ENCODE peak calls at places on chromosomes 16 and 17, in six cellular contexts. I, J, D, N, Q and T are unnamed samples.
A peak's percentile ranks its signal among the peaks of the same experiment; 100 is the strongest.

GRCh38 chr16:65394306-65394705 is 272.4 kb upstream of the CDH11 start:
- DNase-seq in D (no peak), I (no peak), N (no peak), Q (no peak), J (no peak), T (no peak)

GRCh38 chr17:19719365-19720209 is 3.2 kb upstream of the SLC47A2 start:
- DNase-seq in J (no peak), N (peak; percentile 8), Q (no peak), D (no peak), I (no peak), T (no peak)

GRCh38 chr17:73118876-73119485 is 26.5 kb upstream of the SLC39A11 start:
- DNase-seq in J (no peak), N (peak; percentile 82), Q (no peak), D (no peak), I (no peak), T (no peak)

GRCh38 chr16:67441289-67441753 is 10.4 kb downstream of the HSD11B2 start:
- DNase-seq in I (no peak), Q (no peak), D (no peak), J (no peak), N (no peak), T (no peak)

GRCh38 chr16:14672403-14672971 is 21.6 kb downstream of the PLA2G10 start:
- DNase-seq in Q (no peak), J (peak; percentile 16), N (no peak), D (no peak), I (no peak), T (peak; percentile 72)

GRCh38 chr17:75069783-75070182 is 18.0 kb upstream of the SLC16A5 start:
- DNase-seq in Q (no peak), D (no peak), N (peak; percentile 58), I (no peak), J (no peak), T (no peak)

GRCh38 chr16:76176153-76176552 is 101.0 kb upstream of the CNTNAP4 start:
- DNase-seq in D (no peak), I (no peak), N (no peak), J (no peak), Q (no peak), T (peak; percentile 13)

GRCh38 chr17:10372906-10373305 is at the start of gene MYH13:
- DNase-seq in D (no peak), N (no peak), Q (no peak), J (no peak), I (no peak), T (no peak)

GRCh38 chr17:1076299-1076981 is 79.5 kb downstream of the TIMM22 start:
- DNase-seq in D (no peak), N (no peak), Q (no peak), I (no peak), J (no peak), T (no peak)

GRCh38 chr17:81707725-81708646 is 4.1 kb upstream of the SLC25A10 start:
- DNase-seq in Q (no peak), D (no peak), I (no peak), N (no peak), J (no peak), T (no peak)

GRCh38 chr17:56159764-56160394 is 6.6 kb downstream of the ANKFN1 start:
- DNase-seq in N (no peak), J (no peak), I (no peak), Q (no peak), D (no peak), T (no peak)

GRCh38 chr17:52170963-52171572 is 12.6 kb upstream of the CA10 start:
- DNase-seq in N (peak; percentile 59), I (no peak), D (no peak), J (peak; percentile 13), Q (no peak), T (no peak)

GRCh38 chr17:8611135-8611534 is 19.4 kb downstream of the MYH10 start:
- DNase-seq in D (no peak), N (no peak), Q (no peak), J (no peak), I (no peak), T (no peak)

GRCh38 chr17:42521036-42521435 is 15.0 kb upstream of the NAGLU start:
- DNase-seq in J (no peak), Q (no peak), I (no peak), N (no peak), D (no peak), T (no peak)

GRCh38 chr17:19248923-19249574 is 11.9 kb downstream of the EPN2 start:
- DNase-seq in J (no peak), N (no peak), Q (no peak), I (no peak), D (no peak), T (no peak)

GRCh38 chr17:57946798-57947358 is 8.3 kb downstream of the CUEDC1 start:
- DNase-seq in Q (no peak), N (no peak), D (no peak), I (no peak), J (peak; percentile 80), T (peak; percentile 73)

GRCh38 chr17:45021607-45022287 is 29.7 kb downstream of the DCAKD start:
- DNase-seq in I (no peak), J (peak; percentile 53), N (peak; percentile 96), D (peak; percentile 89), Q (peak; percentile 85), T (no peak)

GRCh38 chr17:76270770-76271668 is 5.9 kb downstream of the UBALD2 start:
- DNase-seq in J (no peak), D (no peak), I (no peak), N (peak; percentile 40), Q (no peak), T (no peak)

GRCh38 chr16:22103371-22103890 is 11.1 kb downstream of the VWA3A start:
- DNase-seq in I (no peak), J (no peak), N (no peak), D (no peak), Q (no peak), T (no peak)

GRCh38 chr16:75309899-75310430 is 58.5 kb upstream of the BCAR1 start:
- DNase-seq in N (no peak), J (peak; percentile 99), D (no peak), Q (no peak), I (no peak), T (no peak)

GRCh38 chr17:67845374-67845773 is 20.1 kb downstream of the BPTF start:
- DNase-seq in N (no peak), J (no peak), I (no peak), Q (no peak), D (no peak), T (no peak)

GRCh38 chr17:31470592-31470991 is 79.1 kb downstream of the RAB11FIP4 start:
- DNase-seq in Q (no peak), N (no peak), I (no peak), J (no peak), D (no peak), T (no peak)

GRCh38 chr16:57426356-57426755 is 20.8 kb downstream of the CIAPIN1 start:
- DNase-seq in N (no peak), D (no peak), Q (no peak), I (no peak), J (no peak), T (no peak)

GRCh38 chr17:2391597-2392251 is 9.1 kb downstream of the MNT start:
- DNase-seq in D (no peak), Q (no peak), N (no peak), I (no peak), J (no peak), T (no peak)

GRCh38 chr16:10539256-10539655 is 41.1 kb downstream of the EMP2 start:
- DNase-seq in N (no peak), Q (no peak), D (no peak), J (no peak), I (no peak), T (no peak)

GRCh38 chr16:11978080-11978479 is 1.5 kb downstream of the SNX29 start:
- DNase-seq in D (no peak), N (no peak), I (no peak), Q (no peak), J (no peak), T (no peak)

GRCh38 chr17:81207610-81208581 is 14.9 kb downstream of the CEP131 start:
- DNase-seq in N (no peak), I (no peak), D (no peak), Q (no peak), J (no peak), T (no peak)

GRCh38 chr16:50774960-50775359 is 33.1 kb downstream of the CYLD start:
- DNase-seq in J (no peak), N (no peak), Q (no peak), D (no peak), I (no peak), T (no peak)

GRCh38 chr16:50776042-50776441 is 34.2 kb downstream of the CYLD start:
- DNase-seq in J (no peak), D (no peak), Q (no peak), N (no peak), I (no peak), T (no peak)

GRCh38 chr16:50774405-50774804 is 32.5 kb downstream of the CYLD start:
- DNase-seq in Q (no peak), J (no peak), D (no peak), I (no peak), N (no peak), T (no peak)

GRCh38 chr16:50767197-50767596 is 25.3 kb downstream of the CYLD start:
- DNase-seq in I (no peak), J (no peak), N (no peak), Q (no peak), D (no peak), T (no peak)

GRCh38 chr16:50771366-50771765 is 29.5 kb downstream of the CYLD start:
- DNase-seq in N (no peak), I (no peak), Q (no peak), D (no peak), J (no peak), T (no peak)
- TF ChIP-seq MAX in N (no peak), I (no peak), Q (no peak), D (no peak), J (no peak), T (no peak)

GRCh38 chr16:27923751-27924150 is 139.8 kb downstream of the GSG1L start:
- DNase-seq in J (no peak), D (no peak), N (no peak), I (no peak), Q (no peak), T (no peak)

GRCh38 chr16:27925612-27926011 is 137.9 kb downstream of the GSG1L start:
- DNase-seq in N (peak; percentile 54), I (no peak), Q (no peak), J (no peak), D (no peak), T (no peak)

GRCh38 chr16:27922433-27922832 is 141.1 kb downstream of the GSG1L start:
- DNase-seq in Q (no peak), D (no peak), N (no peak), I (no peak), J (no peak), T (no peak)

GRCh38 chr16:27927266-27927901 is 136.1 kb downstream of the GSG1L start:
- DNase-seq in D (no peak), N (no peak), J (no peak), Q (no peak), I (no peak), T (no peak)

GRCh38 chr16:27924411-27925118 is 138.9 kb downstream of the GSG1L start:
- DNase-seq in D (no peak), N (no peak), Q (no peak), J (no peak), I (peak; percentile 24), T (no peak)
- TF ChIP-seq RAD21 in D (no peak), N (no peak), Q (no peak), J (no peak), I (no peak), T (no peak)

GRCh38 chr16:38941-39892 is 14.2 kb downstream of the POLR3K start:
- DNase-seq in J (no peak), D (no peak), N (no peak), Q (no peak), I (no peak), T (peak; percentile 79)
- H2AFZ ChIP-seq in J (no peak overlapping the region), D (no peak overlapping the region), N (no peak overlapping the region), Q (no peak overlapping the region), I (no peak overlapping the region), T (no peak overlapping the region)

GRCh38 chr16:86783626-86784266 is 205.4 kb downstream of the FOXL1 start:
- DNase-seq in I (no peak), J (no peak), Q (no peak), N (no peak), D (no peak), T (no peak)
- TF ChIP-seq MAX in I (no peak), J (no peak), Q (no peak), N (no peak), D (no peak), T (no peak)